ENCODE peak calls at places on chromosome 9, in ten cellular contexts. One of them, this sample, is unnamed.

GRCh38 chr9:137368431-137369110 is 54.4 kb downstream of the EXD3 start:
- DNase-seq in kidney: peak
- DNase-seq in right lobe of liver: no peak
- DNase-seq in GM12865: no peak
- DNase-seq in mucosa of descending colon: peak
- DNase-seq in ascending aorta: peak
- DNase-seq in heart right ventricle: peak
- DNase-seq in epithelial cell of esophagus: no peak
- DNase-seq in A549: no peak
- DNase-seq in fibroblast of lung: no peak
- DNase-seq in this sample: no peak

GRCh38 chr9:74001382-74001781 is 495.8 kb upstream of the RORB start:
- DNase-seq in ascending aorta: no peak
- DNase-seq in kidney: no peak
- DNase-seq in mucosa of descending colon: no peak
- DNase-seq in fibroblast of lung: peak
- DNase-seq in A549: no peak
- DNase-seq in heart right ventricle: no peak
- DNase-seq in GM12865: no peak
- DNase-seq in epithelial cell of esophagus: peak
- DNase-seq in right lobe of liver: no peak
- DNase-seq in this sample: no peak

GRCh38 chr9:76985581-76985980 is 33.9 kb upstream of the FOXB2 start:
- DNase-seq in fibroblast of lung: no peak
- DNase-seq in kidney: no peak
- DNase-seq in heart right ventricle: no peak
- DNase-seq in epithelial cell of esophagus: no peak
- DNase-seq in mucosa of descending colon: no peak
- DNase-seq in GM12865: no peak
- DNase-seq in right lobe of liver: no peak
- DNase-seq in A549: no peak
- DNase-seq in ascending aorta: no peak
- DNase-seq in this sample: no peak

GRCh38 chr9:112554516-112554915 is 67.9 kb downstream of the KIAA1958 start:
- DNase-seq in ascending aorta: no peak
- DNase-seq in GM12865: no peak
- DNase-seq in fibroblast of lung: peak
- DNase-seq in epithelial cell of esophagus: peak
- DNase-seq in right lobe of liver: no peak
- DNase-seq in A549: no peak
- DNase-seq in mucosa of descending colon: no peak
- DNase-seq in kidney: no peak
- DNase-seq in heart right ventricle: no peak
- DNase-seq in this sample: no peak

GRCh38 chr9:111016046-111017026 is 21.9 kb downstream of the LPAR1 start:
- DNase-seq in GM12865: peak
- DNase-seq in A549: no peak
- DNase-seq in ascending aorta: no peak
- DNase-seq in kidney: no peak
- DNase-seq in epithelial cell of esophagus: peak
- DNase-seq in mucosa of descending colon: no peak
- DNase-seq in heart right ventricle: no peak
- DNase-seq in fibroblast of lung: peak
- DNase-seq in right lobe of liver: no peak
- DNase-seq in this sample: no peak

GRCh38 chr9:4787876-4788275 is 4.9 kb upstream of the RCL1 start:
- DNase-seq in right lobe of liver: no peak
- DNase-seq in kidney: no peak
- DNase-seq in GM12865: no peak
- DNase-seq in A549: no peak
- DNase-seq in mucosa of descending colon: no peak
- DNase-seq in heart right ventricle: no peak
- DNase-seq in epithelial cell of esophagus: peak
- DNase-seq in ascending aorta: no peak
- DNase-seq in fibroblast of lung: no peak
- DNase-seq in this sample: no peak

GRCh38 chr9:93644397-93645088 is 68.2 kb downstream of the PHF2 start:
- DNase-seq in epithelial cell of esophagus: no peak
- DNase-seq in A549: no peak
- DNase-seq in mucosa of descending colon: peak
- DNase-seq in GM12865: no peak
- DNase-seq in kidney: peak
- DNase-seq in heart right ventricle: no peak
- DNase-seq in right lobe of liver: no peak
- DNase-seq in fibroblast of lung: no peak
- DNase-seq in ascending aorta: peak
- DNase-seq in this sample: no peak

GRCh38 chr9:110213413-110214044 is 5.6 kb upstream of the C9orf152 start:
- DNase-seq in heart right ventricle: no peak
- DNase-seq in epithelial cell of esophagus: peak
- DNase-seq in mucosa of descending colon: no peak
- DNase-seq in A549: no peak
- DNase-seq in fibroblast of lung: no peak
- DNase-seq in right lobe of liver: no peak
- DNase-seq in kidney: no peak
- DNase-seq in GM12865: no peak
- DNase-seq in ascending aorta: no peak
- DNase-seq in this sample: no peak

GRCh38 chr9:696332-697090 is 145.0 kb upstream of the DMRT1 start:
- DNase-seq in epithelial cell of esophagus: peak
- DNase-seq in kidney: no peak
- DNase-seq in mucosa of descending colon: no peak
- DNase-seq in fibroblast of lung: peak
- DNase-seq in A549: peak
- DNase-seq in right lobe of liver: no peak
- DNase-seq in heart right ventricle: no peak
- DNase-seq in ascending aorta: peak
- DNase-seq in GM12865: no peak
- DNase-seq in this sample: no peak

GRCh38 chr9:98806394-98807069 is 938 bp upstream of the GALNT12 start:
- DNase-seq in right lobe of liver: no peak
- DNase-seq in ascending aorta: no peak
- DNase-seq in GM12865: no peak
- DNase-seq in mucosa of descending colon: no peak
- DNase-seq in fibroblast of lung: peak
- DNase-seq in kidney: no peak
- DNase-seq in A549: no peak
- DNase-seq in epithelial cell of esophagus: peak
- DNase-seq in heart right ventricle: no peak
- DNase-seq in this sample: no peak
- TF ChIP-seq CTCF in right lobe of liver: no peak
- TF ChIP-seq CTCF in ascending aorta: no peak
- TF ChIP-seq CTCF in GM12865: no peak
- TF ChIP-seq CTCF in mucosa of descending colon: no peak
- TF ChIP-seq CTCF in fibroblast of lung: no peak
- TF ChIP-seq CTCF in kidney: no peak
- TF ChIP-seq CTCF in A549: peak
- TF ChIP-seq CTCF in epithelial cell of esophagus: peak
- TF ChIP-seq CTCF in heart right ventricle: no peak
- TF ChIP-seq CTCF in this sample: peak

GRCh38 chr9:126500600-126501382 is 112.9 kb upstream of the LMX1B start:
- DNase-seq in kidney: peak
- DNase-seq in fibroblast of lung: peak
- DNase-seq in ascending aorta: peak
- DNase-seq in A549: peak
- DNase-seq in epithelial cell of esophagus: peak
- DNase-seq in right lobe of liver: peak
- DNase-seq in mucosa of descending colon: peak
- DNase-seq in GM12865: peak
- DNase-seq in heart right ventricle: peak
- DNase-seq in this sample: peak

GRCh38 chr9:126501383-126502331 is 112.1 kb upstream of the LMX1B start:
- DNase-seq in GM12865: no peak
- DNase-seq in kidney: peak
- DNase-seq in ascending aorta: no peak
- DNase-seq in right lobe of liver: no peak
- DNase-seq in heart right ventricle: no peak
- DNase-seq in mucosa of descending colon: no peak
- DNase-seq in fibroblast of lung: no peak
- DNase-seq in epithelial cell of esophagus: no peak
- DNase-seq in A549: no peak
- DNase-seq in this sample: no peak

GRCh38 chr9:126499005-126499910 is 114.5 kb upstream of the LMX1B start:
- DNase-seq in mucosa of descending colon: no peak
- DNase-seq in A549: peak
- DNase-seq in epithelial cell of esophagus: peak
- DNase-seq in kidney: peak
- DNase-seq in ascending aorta: no peak
- DNase-seq in fibroblast of lung: peak
- DNase-seq in right lobe of liver: no peak
- DNase-seq in heart right ventricle: no peak
- DNase-seq in GM12865: peak
- DNase-seq in this sample: no peak

GRCh38 chr9:126498331-126498730 is 115.4 kb upstream of the LMX1B start:
- DNase-seq in ascending aorta: no peak
- DNase-seq in GM12865: no peak
- DNase-seq in heart right ventricle: no peak
- DNase-seq in mucosa of descending colon: no peak
- DNase-seq in epithelial cell of esophagus: no peak
- DNase-seq in fibroblast of lung: no peak
- DNase-seq in right lobe of liver: no peak
- DNase-seq in kidney: peak
- DNase-seq in A549: no peak
- DNase-seq in this sample: no peak

GRCh38 chr9:126499911-126500599 is 113.7 kb upstream of the LMX1B start:
- DNase-seq in ascending aorta: no peak
- DNase-seq in mucosa of descending colon: no peak
- DNase-seq in right lobe of liver: no peak
- DNase-seq in epithelial cell of esophagus: no peak
- DNase-seq in heart right ventricle: no peak
- DNase-seq in GM12865: no peak
- DNase-seq in A549: no peak
- DNase-seq in kidney: peak
- DNase-seq in fibroblast of lung: no peak
- DNase-seq in this sample: no peak
- H3K4me3 ChIP-seq in ascending aorta: peak
- H3K4me3 ChIP-seq in mucosa of descending colon: no peak
- H3K4me3 ChIP-seq in right lobe of liver: no peak
- H3K4me3 ChIP-seq in epithelial cell of esophagus: peak
- H3K4me3 ChIP-seq in heart right ventricle: peak
- H3K4me3 ChIP-seq in GM12865: no peak
- H3K4me3 ChIP-seq in A549: peak
- H3K4me3 ChIP-seq in kidney: peak
- H3K4me3 ChIP-seq in fibroblast of lung: peak
- H3K4me3 ChIP-seq in this sample: peak

GRCh38 chr9:35568196-35568595 is 36.9 kb upstream of the TESK1 start:
- DNase-seq in A549: no peak
- DNase-seq in heart right ventricle: no peak
- DNase-seq in right lobe of liver: no peak
- DNase-seq in fibroblast of lung: no peak
- DNase-seq in mucosa of descending colon: no peak
- DNase-seq in kidney: no peak
- DNase-seq in GM12865: no peak
- DNase-seq in epithelial cell of esophagus: no peak
- DNase-seq in ascending aorta: no peak
- DNase-seq in this sample: no peak

GRCh38 chr9:35569206-35569605 is 35.9 kb upstream of the TESK1 start:
- DNase-seq in right lobe of liver: no peak
- DNase-seq in heart right ventricle: no peak
- DNase-seq in epithelial cell of esophagus: no peak
- DNase-seq in ascending aorta: no peak
- DNase-seq in kidney: no peak
- DNase-seq in mucosa of descending colon: no peak
- DNase-seq in fibroblast of lung: no peak
- DNase-seq in GM12865: peak
- DNase-seq in A549: no peak
- DNase-seq in this sample: no peak

GRCh38 chr9:35564658-35565061 is 40.4 kb upstream of the TESK1 start:
- DNase-seq in GM12865: no peak
- DNase-seq in epithelial cell of esophagus: no peak
- DNase-seq in heart right ventricle: no peak
- DNase-seq in ascending aorta: peak
- DNase-seq in kidney: no peak
- DNase-seq in A549: no peak
- DNase-seq in right lobe of liver: no peak
- DNase-seq in mucosa of descending colon: no peak
- DNase-seq in fibroblast of lung: no peak
- DNase-seq in this sample: no peak

GRCh38 chr9:35563791-35564197 is 41.3 kb upstream of the TESK1 start:
- DNase-seq in kidney: peak
- DNase-seq in A549: no peak
- DNase-seq in mucosa of descending colon: no peak
- DNase-seq in right lobe of liver: no peak
- DNase-seq in epithelial cell of esophagus: no peak
- DNase-seq in ascending aorta: peak
- DNase-seq in fibroblast of lung: no peak
- DNase-seq in heart right ventricle: peak
- DNase-seq in GM12865: no peak
- DNase-seq in this sample: no peak

DNA sequence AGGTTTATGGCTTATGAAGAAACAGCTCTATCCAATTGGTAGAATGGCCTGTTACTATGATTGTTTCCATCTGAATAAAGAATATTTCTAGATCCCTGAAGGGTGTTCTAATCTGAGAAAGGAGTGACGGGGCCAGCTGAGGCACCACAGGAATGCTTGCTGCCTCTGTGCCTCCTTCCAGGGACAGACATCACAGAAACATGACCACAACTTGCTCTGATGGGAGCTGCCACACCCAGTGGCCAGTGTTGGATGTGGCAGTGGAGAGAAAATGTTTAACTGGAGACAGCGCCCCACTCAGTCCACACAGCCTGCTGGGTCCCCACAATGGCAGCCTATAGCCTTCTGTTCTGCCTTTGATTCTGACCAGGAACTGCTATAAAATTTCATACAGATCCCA is 38.6 kb upstream of the TESK1 start:
- DNase-seq in GM12865: no peak
- DNase-seq in ascending aorta: no peak
- DNase-seq in mucosa of descending colon: no peak
- DNase-seq in epithelial cell of esophagus: no peak
- DNase-seq in right lobe of liver: no peak
- DNase-seq in heart right ventricle: no peak
- DNase-seq in kidney: no peak
- DNase-seq in fibroblast of lung: peak
- DNase-seq in A549: no peak
- DNase-seq in this sample: no peak
- TF ChIP-seq CTCF in GM12865: no peak
- TF ChIP-seq CTCF in ascending aorta: no peak
- TF ChIP-seq CTCF in mucosa of descending colon: no peak
- TF ChIP-seq CTCF in epithelial cell of esophagus: no peak
- TF ChIP-seq CTCF in right lobe of liver: no peak
- TF ChIP-seq CTCF in heart right ventricle: no peak
- TF ChIP-seq CTCF in kidney: no peak
- TF ChIP-seq CTCF in fibroblast of lung: no peak
- TF ChIP-seq CTCF in A549: peak
- TF ChIP-seq CTCF in this sample: no peak

DNA sequence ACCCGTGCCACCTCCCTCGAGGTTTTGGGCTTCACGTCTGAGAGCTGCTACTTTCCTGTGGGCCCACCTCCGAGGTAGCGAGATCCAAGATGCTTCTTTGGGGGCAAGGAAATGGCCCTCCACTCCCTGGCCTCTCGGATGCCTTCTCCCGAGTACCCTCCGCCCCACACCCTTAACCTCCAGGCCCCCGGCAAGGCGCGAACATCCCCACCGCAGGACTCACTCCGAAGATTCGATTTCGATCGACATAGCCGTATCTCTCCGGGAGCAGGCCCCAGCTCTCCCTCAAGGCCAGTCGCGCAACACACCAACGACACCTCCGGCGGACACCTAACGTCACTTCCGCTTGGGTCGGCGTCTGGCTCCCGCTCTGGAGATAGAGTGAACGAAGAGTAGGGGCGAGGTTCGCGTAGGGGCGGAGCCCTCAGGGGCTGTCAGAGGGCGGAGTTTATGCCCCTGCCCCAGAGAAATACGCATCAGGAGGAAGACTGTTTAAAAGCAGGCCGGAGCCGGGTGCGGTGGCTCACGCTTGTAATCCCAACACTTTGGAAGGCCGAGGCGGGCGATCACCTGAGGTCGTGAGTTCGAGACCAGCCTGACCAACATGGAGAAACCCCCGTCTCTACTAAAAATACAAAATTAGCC is at the start of gene SMU1:
- DNase-seq in ascending aorta: peak
- DNase-seq in right lobe of liver: peak
- DNase-seq in fibroblast of lung: peak
- DNase-seq in GM12865: peak
- DNase-seq in A549: peak
- DNase-seq in kidney: peak
- DNase-seq in heart right ventricle: peak
- DNase-seq in mucosa of descending colon: peak
- DNase-seq in epithelial cell of esophagus: peak
- DNase-seq in this sample: peak
- H3K4me3 ChIP-seq in ascending aorta: peak
- H3K4me3 ChIP-seq in right lobe of liver: peak
- H3K4me3 ChIP-seq in fibroblast of lung: peak
- H3K4me3 ChIP-seq in GM12865: peak
- H3K4me3 ChIP-seq in A549: peak
- H3K4me3 ChIP-seq in kidney: peak
- H3K4me3 ChIP-seq in heart right ventricle: peak
- H3K4me3 ChIP-seq in mucosa of descending colon: peak
- H3K4me3 ChIP-seq in epithelial cell of esophagus: peak
- H3K4me3 ChIP-seq in this sample: peak